ENCODE peak calls at places on chromosome 16, in five cellular contexts. W is K562, E is HFFc6, J is WTC11, K is spleen. G is an unnamed sample.

GRCh38 chr16:15403392-15403995 is 7.9 kb downstream of the MPV17L start:
- DNase-seq in W (no peak), J (no peak), K (no peak), E (no peak), G (no peak)

GRCh38 chr16:22692916-22693646 is 120.9 kb upstream of the HS3ST2 start:
- DNase-seq in W (no peak), K (no peak), J (no peak), E (no peak), G (no peak)

GRCh38 chr16:57809843-57810196 is 7.5 kb upstream of the KIFC3 start:
- DNase-seq in J (no peak), K (no peak), W (no peak), E (no peak), G (no peak)

GRCh38 chr16:11016993-11017392 is 72.6 kb downstream of the CLEC16A start:
- DNase-seq in K (no peak), E (peak), J (no peak), W (no peak), G (no peak)

GRCh38 chr16:62477796-62478195 is 441.6 kb upstream of the CDH8 start:
- DNase-seq in W (no peak), E (no peak), J (no peak), K (no peak), G (no peak)

GRCh38 chr16:55184619-55185018 is 139.4 kb upstream of the IRX6 start:
- DNase-seq in E (no peak), W (no peak), J (no peak), K (no peak), G (no peak)

GRCh38 chr16:82004651-82005490 is 6.4 kb downstream of the SDR42E1 start:
- DNase-seq in E (no peak), K (no peak), J (no peak), W (no peak), G (no peak)

GRCh38 chr16:380837-381787 is 666 bp downstream of the PGAP6 start:
- DNase-seq in E (no peak), K (peak), J (peak), W (peak), G (no peak)

GRCh38 chr16:27400751-27401620 is 988 bp upstream of the IL21R start:
- DNase-seq in W (no peak), E (peak), J (no peak), K (no peak), G (no peak)

GRCh38 chr16:51880776-51881175 is 666.2 kb downstream of the TOX3 start:
- DNase-seq in E (peak), K (no peak), W (no peak), J (no peak), G (no peak)

GRCh38 chr16:10922328-10923145 is 19.7 kb downstream of the DEXI start:
- DNase-seq in J (no peak), K (peak), W (no peak), E (no peak), G (no peak)

GRCh38 chr16:30951785-30952184 is 2.9 kb downstream of the ORAI3 start:
- DNase-seq in J (no peak), W (no peak), K (no peak), E (no peak), G (no peak)

GRCh38 chr16:75105306-75106061 is 11.1 kb downstream of the LDHD start:
- DNase-seq in W (no peak), E (no peak), K (peak), J (no peak), G (no peak)

GRCh38 chr16:5024632-5025031 is 9.1 kb downstream of the NAGPA start:
- DNase-seq in J (no peak), K (no peak), W (no peak), E (peak), G (no peak)
- TF ChIP-seq CTCF in J (no peak), K (no peak), W (no peak), E (peak), G (peak)

DNA sequence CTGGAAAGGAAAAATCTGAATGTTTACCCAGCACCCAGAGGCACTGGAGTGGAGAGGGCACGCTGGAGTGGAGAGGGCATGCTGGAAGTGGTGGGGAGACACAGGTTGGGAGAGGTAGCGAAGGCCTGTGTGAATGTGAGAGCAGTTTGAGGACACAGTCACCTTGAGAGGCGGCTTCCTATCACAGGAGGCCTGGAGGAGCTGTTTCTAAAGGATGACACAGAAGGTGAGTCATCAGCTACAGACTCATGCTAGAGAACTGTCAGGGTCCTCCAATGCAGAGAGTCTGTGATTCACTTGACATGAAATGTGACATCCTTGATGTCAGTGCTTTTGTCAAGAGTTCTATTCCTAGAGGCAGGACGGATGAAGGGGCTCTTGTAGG is 13.8 kb downstream of the CTRL start:
- DNase-seq in J (no peak), K (no peak), W (peak), E (peak), G (no peak)
- TF ChIP-seq CTCF in J (no peak), K (no peak), W (no peak), E (no peak), G (no peak)

DNA sequence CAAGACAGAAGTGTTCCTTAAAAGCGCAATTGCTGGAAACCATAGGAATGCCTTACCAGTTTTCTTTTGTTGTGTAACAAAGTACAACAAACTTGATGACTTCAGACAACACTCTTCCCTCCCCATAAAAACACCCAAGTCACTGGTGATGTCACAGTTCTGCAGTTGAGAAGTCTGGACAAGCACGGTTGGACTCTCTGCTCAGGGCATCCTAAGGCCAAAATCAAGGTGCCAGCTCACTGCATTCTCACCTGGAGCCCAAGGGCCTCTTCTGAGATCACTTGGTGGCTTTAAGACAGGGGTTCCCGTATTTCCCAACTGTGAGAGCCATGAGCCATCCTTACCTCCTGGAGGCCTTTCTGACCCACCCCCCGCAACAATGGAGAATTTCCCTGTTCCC is 45.6 kb upstream of the MEAK7 start:
- DNase-seq in W (no peak), J (no peak), K (peak), E (no peak), G (no peak)
- TF ChIP-seq CTCF in W (no peak), J (no peak), K (no peak), E (no peak), G (no peak)

DNA sequence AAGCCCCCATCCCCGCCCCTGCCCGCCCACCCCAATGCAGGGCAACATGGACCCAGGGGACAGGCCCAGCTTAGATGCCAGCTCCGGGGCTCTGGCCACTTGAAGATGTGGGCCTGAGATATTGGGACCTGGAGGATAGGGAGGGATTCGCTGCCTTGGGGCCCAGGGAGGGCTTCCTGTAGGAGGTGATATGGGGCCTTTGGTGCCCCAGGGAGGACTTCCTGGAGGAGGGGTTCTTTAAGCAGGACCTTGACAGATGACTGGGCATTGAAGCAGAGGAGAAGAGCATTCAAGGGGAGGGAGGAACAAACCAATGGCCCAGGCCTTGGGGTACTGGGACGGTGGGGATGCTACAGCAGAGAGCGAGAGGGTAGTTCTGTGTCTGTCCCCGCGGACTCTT is 55.7 kb upstream of the ZC3H18 start:
- DNase-seq in E (no peak), K (no peak), W (no peak), J (no peak), G (no peak)
- TF ChIP-seq CTCF in E (no peak), K (no peak), W (no peak), J (no peak), G (no peak)